ENCODE peak calls at places on chromosomes 4 and X, in nine cellular contexts. One of them, this sample, is unnamed.

GRCh38 chrX:13128104-13128503 is 83.7 kb upstream of the FAM9C start:
- ATAC-seq in SK-N-SH treated with all-trans-retinoic acid at 6 μM for 48 hours: no peak
- ATAC-seq in left cardiac atrium: no peak
- ATAC-seq in T-cell: no peak
- ATAC-seq in activated CD8-positive, alpha-beta memory T cell treated with anti-CD3 and anti-CD28 coated beads, Interleukin-2, amount 10 ng/mL, durations not matched to agents 7 days and 5 days: no peak
- ATAC-seq in upper lobe of right lung: no peak
- ATAC-seq in activated T-cell treated with anti-CD3 and anti-CD28 coated beads, Interleukin-2, amount 50 U/mL, for 72 hours: peak
- ATAC-seq in aorta: no peak
- ATAC-seq in mucosa of descending colon: no peak
- ATAC-seq in this sample: peak

GRCh38 chr4:123819362-123820035 is 422.9 kb downstream of the SPRY1 start:
- ATAC-seq in mucosa of descending colon: no peak
- ATAC-seq in left cardiac atrium: no peak
- ATAC-seq in aorta: no peak
- ATAC-seq in upper lobe of right lung: peak
- ATAC-seq in activated T-cell treated with anti-CD3 and anti-CD28 coated beads, Interleukin-2, amount 50 U/mL, for 72 hours: no peak
- ATAC-seq in T-cell: no peak
- ATAC-seq in activated CD8-positive, alpha-beta memory T cell treated with anti-CD3 and anti-CD28 coated beads, Interleukin-2, amount 10 ng/mL, durations not matched to agents 7 days and 5 days: no peak
- ATAC-seq in SK-N-SH treated with all-trans-retinoic acid at 6 μM for 48 hours: no peak
- ATAC-seq in this sample: peak

GRCh38 chrX:119174900-119175299 is 47.3 kb upstream of the KIAA1210 start:
- ATAC-seq in left cardiac atrium: no peak
- ATAC-seq in T-cell: no peak
- ATAC-seq in mucosa of descending colon: no peak
- ATAC-seq in SK-N-SH treated with all-trans-retinoic acid at 6 μM for 48 hours: no peak
- ATAC-seq in aorta: no peak
- ATAC-seq in upper lobe of right lung: no peak
- ATAC-seq in activated T-cell treated with anti-CD3 and anti-CD28 coated beads, Interleukin-2, amount 50 U/mL, for 72 hours: no peak
- ATAC-seq in activated CD8-positive, alpha-beta memory T cell treated with anti-CD3 and anti-CD28 coated beads, Interleukin-2, amount 10 ng/mL, durations not matched to agents 7 days and 5 days: no peak
- ATAC-seq in this sample: no peak

GRCh38 chrX:3540105-3540504 is 173.3 kb downstream of the PRKX start:
- ATAC-seq in left cardiac atrium: no peak
- ATAC-seq in upper lobe of right lung: no peak
- ATAC-seq in T-cell: no peak
- ATAC-seq in activated CD8-positive, alpha-beta memory T cell treated with anti-CD3 and anti-CD28 coated beads, Interleukin-2, amount 10 ng/mL, durations not matched to agents 7 days and 5 days: no peak
- ATAC-seq in SK-N-SH treated with all-trans-retinoic acid at 6 μM for 48 hours: no peak
- ATAC-seq in aorta: no peak
- ATAC-seq in mucosa of descending colon: no peak
- ATAC-seq in activated T-cell treated with anti-CD3 and anti-CD28 coated beads, Interleukin-2, amount 50 U/mL, for 72 hours: no peak
- ATAC-seq in this sample: no peak

GRCh38 chr4:28179126-28179525 is 1318.5 kb downstream of the STIM2 start:
- ATAC-seq in T-cell: no peak
- ATAC-seq in upper lobe of right lung: no peak
- ATAC-seq in activated CD8-positive, alpha-beta memory T cell treated with anti-CD3 and anti-CD28 coated beads, Interleukin-2, amount 10 ng/mL, durations not matched to agents 7 days and 5 days: no peak
- ATAC-seq in activated T-cell treated with anti-CD3 and anti-CD28 coated beads, Interleukin-2, amount 50 U/mL, for 72 hours: no peak
- ATAC-seq in left cardiac atrium: no peak
- ATAC-seq in mucosa of descending colon: no peak
- ATAC-seq in aorta: no peak
- ATAC-seq in SK-N-SH treated with all-trans-retinoic acid at 6 μM for 48 hours: no peak
- ATAC-seq in this sample: no peak

GRCh38 chrX:48058621-48059295 is 12.7 kb downstream of the ZNF630 start:
- ATAC-seq in SK-N-SH treated with all-trans-retinoic acid at 6 μM for 48 hours: no peak
- ATAC-seq in aorta: no peak
- ATAC-seq in mucosa of descending colon: no peak
- ATAC-seq in left cardiac atrium: no peak
- ATAC-seq in activated CD8-positive, alpha-beta memory T cell treated with anti-CD3 and anti-CD28 coated beads, Interleukin-2, amount 10 ng/mL, durations not matched to agents 7 days and 5 days: no peak
- ATAC-seq in activated T-cell treated with anti-CD3 and anti-CD28 coated beads, Interleukin-2, amount 50 U/mL, for 72 hours: peak
- ATAC-seq in T-cell: no peak
- ATAC-seq in upper lobe of right lung: no peak
- ATAC-seq in this sample: no peak

GRCh38 chrX:52852110-52852872 is 15.6 kb downstream of the XAGE3 start:
- ATAC-seq in upper lobe of right lung: no peak
- ATAC-seq in activated CD8-positive, alpha-beta memory T cell treated with anti-CD3 and anti-CD28 coated beads, Interleukin-2, amount 10 ng/mL, durations not matched to agents 7 days and 5 days: no peak
- ATAC-seq in T-cell: no peak
- ATAC-seq in aorta: no peak
- ATAC-seq in mucosa of descending colon: no peak
- ATAC-seq in left cardiac atrium: no peak
- ATAC-seq in activated T-cell treated with anti-CD3 and anti-CD28 coated beads, Interleukin-2, amount 50 U/mL, for 72 hours: no peak
- ATAC-seq in SK-N-SH treated with all-trans-retinoic acid at 6 μM for 48 hours: no peak
- ATAC-seq in this sample: no peak

GRCh38 chr4:145019346-145019745 is 78.7 kb downstream of the ANAPC10 start:
- ATAC-seq in left cardiac atrium: no peak
- ATAC-seq in SK-N-SH treated with all-trans-retinoic acid at 6 μM for 48 hours: no peak
- ATAC-seq in mucosa of descending colon: no peak
- ATAC-seq in activated CD8-positive, alpha-beta memory T cell treated with anti-CD3 and anti-CD28 coated beads, Interleukin-2, amount 10 ng/mL, durations not matched to agents 7 days and 5 days: peak
- ATAC-seq in activated T-cell treated with anti-CD3 and anti-CD28 coated beads, Interleukin-2, amount 50 U/mL, for 72 hours: peak
- ATAC-seq in aorta: no peak
- ATAC-seq in upper lobe of right lung: no peak
- ATAC-seq in T-cell: no peak
- ATAC-seq in this sample: no peak

GRCh38 chr4:180827193-180827592 is 1416.0 kb upstream of the TENM3 start:
- ATAC-seq in upper lobe of right lung: peak
- ATAC-seq in activated CD8-positive, alpha-beta memory T cell treated with anti-CD3 and anti-CD28 coated beads, Interleukin-2, amount 10 ng/mL, durations not matched to agents 7 days and 5 days: no peak
- ATAC-seq in aorta: peak
- ATAC-seq in left cardiac atrium: peak
- ATAC-seq in T-cell: no peak
- ATAC-seq in SK-N-SH treated with all-trans-retinoic acid at 6 μM for 48 hours: no peak
- ATAC-seq in mucosa of descending colon: peak
- ATAC-seq in activated T-cell treated with anti-CD3 and anti-CD28 coated beads, Interleukin-2, amount 50 U/mL, for 72 hours: no peak
- ATAC-seq in this sample: no peak

GRCh38 chr4:101136373-101137370 is 210.7 kb downstream of the PPP3CA start:
- ATAC-seq in activated CD8-positive, alpha-beta memory T cell treated with anti-CD3 and anti-CD28 coated beads, Interleukin-2, amount 10 ng/mL, durations not matched to agents 7 days and 5 days: no peak
- ATAC-seq in upper lobe of right lung: peak
- ATAC-seq in activated T-cell treated with anti-CD3 and anti-CD28 coated beads, Interleukin-2, amount 50 U/mL, for 72 hours: no peak
- ATAC-seq in mucosa of descending colon: peak
- ATAC-seq in T-cell: no peak
- ATAC-seq in SK-N-SH treated with all-trans-retinoic acid at 6 μM for 48 hours: no peak
- ATAC-seq in aorta: no peak
- ATAC-seq in left cardiac atrium: no peak
- ATAC-seq in this sample: no peak

GRCh38 chr4:147160908-147161513 is 215.3 kb upstream of the TTC29 start:
- ATAC-seq in left cardiac atrium: peak
- ATAC-seq in activated T-cell treated with anti-CD3 and anti-CD28 coated beads, Interleukin-2, amount 50 U/mL, for 72 hours: peak
- ATAC-seq in mucosa of descending colon: peak
- ATAC-seq in SK-N-SH treated with all-trans-retinoic acid at 6 μM for 48 hours: peak
- ATAC-seq in activated CD8-positive, alpha-beta memory T cell treated with anti-CD3 and anti-CD28 coated beads, Interleukin-2, amount 10 ng/mL, durations not matched to agents 7 days and 5 days: no peak
- ATAC-seq in aorta: peak
- ATAC-seq in T-cell: no peak
- ATAC-seq in upper lobe of right lung: peak
- ATAC-seq in this sample: no peak

GRCh38 chr4:69057620-69058409 is 38.5 kb upstream of the UGT2B7 start:
- ATAC-seq in activated CD8-positive, alpha-beta memory T cell treated with anti-CD3 and anti-CD28 coated beads, Interleukin-2, amount 10 ng/mL, durations not matched to agents 7 days and 5 days: no peak
- ATAC-seq in T-cell: no peak
- ATAC-seq in activated T-cell treated with anti-CD3 and anti-CD28 coated beads, Interleukin-2, amount 50 U/mL, for 72 hours: no peak
- ATAC-seq in left cardiac atrium: no peak
- ATAC-seq in mucosa of descending colon: peak
- ATAC-seq in upper lobe of right lung: peak
- ATAC-seq in aorta: no peak
- ATAC-seq in SK-N-SH treated with all-trans-retinoic acid at 6 μM for 48 hours: peak
- ATAC-seq in this sample: no peak

GRCh38 chrX:13305091-13305490 is 14.8 kb downstream of the ATXN3L start:
- ATAC-seq in activated T-cell treated with anti-CD3 and anti-CD28 coated beads, Interleukin-2, amount 50 U/mL, for 72 hours: no peak
- ATAC-seq in upper lobe of right lung: peak
- ATAC-seq in mucosa of descending colon: no peak
- ATAC-seq in SK-N-SH treated with all-trans-retinoic acid at 6 μM for 48 hours: no peak
- ATAC-seq in T-cell: no peak
- ATAC-seq in activated CD8-positive, alpha-beta memory T cell treated with anti-CD3 and anti-CD28 coated beads, Interleukin-2, amount 10 ng/mL, durations not matched to agents 7 days and 5 days: no peak
- ATAC-seq in aorta: no peak
- ATAC-seq in left cardiac atrium: no peak
- ATAC-seq in this sample: no peak

GRCh38 chrX:11740794-11741193 is 17.2 kb upstream of the MSL3 start:
- ATAC-seq in SK-N-SH treated with all-trans-retinoic acid at 6 μM for 48 hours: no peak
- ATAC-seq in aorta: no peak
- ATAC-seq in T-cell: no peak
- ATAC-seq in activated T-cell treated with anti-CD3 and anti-CD28 coated beads, Interleukin-2, amount 50 U/mL, for 72 hours: peak
- ATAC-seq in left cardiac atrium: no peak
- ATAC-seq in mucosa of descending colon: no peak
- ATAC-seq in upper lobe of right lung: no peak
- ATAC-seq in activated CD8-positive, alpha-beta memory T cell treated with anti-CD3 and anti-CD28 coated beads, Interleukin-2, amount 10 ng/mL, durations not matched to agents 7 days and 5 days: no peak
- ATAC-seq in this sample: no peak

GRCh38 chr4:26916195-26916594 is 55.6 kb downstream of the STIM2 start:
- ATAC-seq in upper lobe of right lung: no peak
- ATAC-seq in activated CD8-positive, alpha-beta memory T cell treated with anti-CD3 and anti-CD28 coated beads, Interleukin-2, amount 10 ng/mL, durations not matched to agents 7 days and 5 days: no peak
- ATAC-seq in activated T-cell treated with anti-CD3 and anti-CD28 coated beads, Interleukin-2, amount 50 U/mL, for 72 hours: peak
- ATAC-seq in left cardiac atrium: no peak
- ATAC-seq in T-cell: no peak
- ATAC-seq in SK-N-SH treated with all-trans-retinoic acid at 6 μM for 48 hours: peak
- ATAC-seq in mucosa of descending colon: no peak
- ATAC-seq in aorta: no peak
- ATAC-seq in this sample: no peak

GRCh38 chr4:114358901-114359300 is 239.7 kb upstream of the UGT8 start:
- ATAC-seq in SK-N-SH treated with all-trans-retinoic acid at 6 μM for 48 hours: no peak
- ATAC-seq in aorta: no peak
- ATAC-seq in T-cell: peak
- ATAC-seq in activated CD8-positive, alpha-beta memory T cell treated with anti-CD3 and anti-CD28 coated beads, Interleukin-2, amount 10 ng/mL, durations not matched to agents 7 days and 5 days: no peak
- ATAC-seq in left cardiac atrium: no peak
- ATAC-seq in activated T-cell treated with anti-CD3 and anti-CD28 coated beads, Interleukin-2, amount 50 U/mL, for 72 hours: no peak
- ATAC-seq in upper lobe of right lung: no peak
- ATAC-seq in mucosa of descending colon: no peak
- ATAC-seq in this sample: no peak

GRCh38 chrX:123817288-123817894 is 42.5 kb upstream of the XIAP start:
- ATAC-seq in activated CD8-positive, alpha-beta memory T cell treated with anti-CD3 and anti-CD28 coated beads, Interleukin-2, amount 10 ng/mL, durations not matched to agents 7 days and 5 days: no peak
- ATAC-seq in T-cell: no peak
- ATAC-seq in activated T-cell treated with anti-CD3 and anti-CD28 coated beads, Interleukin-2, amount 50 U/mL, for 72 hours: no peak
- ATAC-seq in aorta: no peak
- ATAC-seq in SK-N-SH treated with all-trans-retinoic acid at 6 μM for 48 hours: no peak
- ATAC-seq in upper lobe of right lung: no peak
- ATAC-seq in mucosa of descending colon: peak
- ATAC-seq in left cardiac atrium: no peak
- ATAC-seq in this sample: no peak

GRCh38 chrX:93420090-93420489 is 253.3 kb downstream of the NAP1L3 start:
- ATAC-seq in mucosa of descending colon: no peak
- ATAC-seq in SK-N-SH treated with all-trans-retinoic acid at 6 μM for 48 hours: no peak
- ATAC-seq in upper lobe of right lung: no peak
- ATAC-seq in left cardiac atrium: no peak
- ATAC-seq in activated CD8-positive, alpha-beta memory T cell treated with anti-CD3 and anti-CD28 coated beads, Interleukin-2, amount 10 ng/mL, durations not matched to agents 7 days and 5 days: no peak
- ATAC-seq in T-cell: no peak
- ATAC-seq in activated T-cell treated with anti-CD3 and anti-CD28 coated beads, Interleukin-2, amount 50 U/mL, for 72 hours: no peak
- ATAC-seq in aorta: no peak
- ATAC-seq in this sample: no peak

GRCh38 chrX:67104982-67105757 is 438.7 kb upstream of the AR start:
- ATAC-seq in left cardiac atrium: peak
- ATAC-seq in T-cell: no peak
- ATAC-seq in aorta: no peak
- ATAC-seq in SK-N-SH treated with all-trans-retinoic acid at 6 μM for 48 hours: no peak
- ATAC-seq in upper lobe of right lung: no peak
- ATAC-seq in mucosa of descending colon: no peak
- ATAC-seq in activated CD8-positive, alpha-beta memory T cell treated with anti-CD3 and anti-CD28 coated beads, Interleukin-2, amount 10 ng/mL, durations not matched to agents 7 days and 5 days: no peak
- ATAC-seq in activated T-cell treated with anti-CD3 and anti-CD28 coated beads, Interleukin-2, amount 50 U/mL, for 72 hours: no peak
- ATAC-seq in this sample: no peak

GRCh38 chr4:99723555-99724450 is 66.2 kb upstream of the C4orf54 start:
- ATAC-seq in upper lobe of right lung: peak
- ATAC-seq in activated CD8-positive, alpha-beta memory T cell treated with anti-CD3 and anti-CD28 coated beads, Interleukin-2, amount 10 ng/mL, durations not matched to agents 7 days and 5 days: no peak
- ATAC-seq in aorta: peak
- ATAC-seq in T-cell: no peak
- ATAC-seq in mucosa of descending colon: peak
- ATAC-seq in activated T-cell treated with anti-CD3 and anti-CD28 coated beads, Interleukin-2, amount 50 U/mL, for 72 hours: peak
- ATAC-seq in SK-N-SH treated with all-trans-retinoic acid at 6 μM for 48 hours: peak
- ATAC-seq in left cardiac atrium: peak
- ATAC-seq in this sample: peak

This sample was measured in gastroesophageal sphincter.